ENCODE peak calls at places on chromosomes 6 and 20, in ten cellular contexts. U, L, R, B, E, X, G, P, T and J are unnamed samples.

GRCh38 chr6:142027074-142027473 is 105.7 kb upstream of the GJE1 start:
- DNase-seq in U (no peak), L (no peak), R (no peak), B (no peak), E (no peak), X (no peak), G (no peak), P (no peak), T (no peak), J (no peak)

GRCh38 chr20:19709635-19710335 is 48.3 kb upstream of the RIN2 start:
- DNase-seq in U (no peak), L (no peak), R (no peak), B (no peak), E (no peak), X (no peak), G (peak; percentile 71), P (no peak), T (no peak), J (no peak)

GRCh38 chr6:34901930-34902329 is 12.9 kb downstream of the ANKS1A start:
- DNase-seq in U (no peak), L (no peak), R (no peak), B (peak; percentile 59), E (no peak), X (peak; percentile 72), G (peak; percentile 40), P (no peak), T (no peak), J (no peak)

GRCh38 chr6:5671604-5672559 is 334.8 kb downstream of the NRN1 start:
- DNase-seq in U (no peak), L (no peak), R (peak; percentile 22), B (peak; percentile 16), E (no peak), X (peak; percentile 52), G (no peak), P (no peak), T (no peak), J (no peak)

GRCh38 chr20:58568441-58568931 is 53.3 kb upstream of the APCDD1L start:
- DNase-seq in U (peak; percentile 15), L (no peak), R (no peak), B (no peak), E (no peak), X (no peak), G (no peak), P (no peak), T (no peak), J (no peak)

GRCh38 chr20:57317316-57317788 is 12.3 kb upstream of the SPO11 start:
- DNase-seq in U (no peak), L (no peak), R (no peak), B (no peak), E (no peak), X (no peak), G (no peak), P (no peak), T (no peak), J (no peak)

GRCh38 chr20:62921119-62921687 is 5.1 kb downstream of the DIDO1 start:
- DNase-seq in U (no peak), L (peak; percentile 60), R (no peak), B (peak; percentile 61), E (no peak), X (peak; percentile 63), G (peak; percentile 74), P (peak; percentile 58), T (no peak), J (no peak)

GRCh38 chr20:36362978-36363713 is 57.0 kb downstream of the DLGAP4 start:
- DNase-seq in U (no peak), L (no peak), R (no peak), B (no peak), E (no peak), X (no peak), G (no peak), P (no peak), T (no peak), J (no peak)

GRCh38 chr20:64225166-64225595 is 30.4 kb upstream of the PCMTD2 start:
- DNase-seq in U (no peak), L (no peak), R (no peak), B (no peak), E (no peak), X (no peak), G (no peak), P (no peak), T (no peak), J (no peak)

GRCh38 chr20:36098364-36098763 is 56.2 kb upstream of the EPB41L1 start:
- DNase-seq in U (no peak), L (no peak), R (no peak), B (peak; percentile 76), E (peak; percentile 31), X (peak; percentile 73), G (peak; percentile 56), P (no peak), T (no peak), J (peak; percentile 73)

GRCh38 chr20:19114410-19114809 is 98.0 kb upstream of the SLC24A3 start:
- DNase-seq in U (no peak), L (no peak), R (no peak), B (no peak), E (no peak), X (no peak), G (no peak), P (no peak), T (no peak), J (no peak)

GRCh38 chr6:30882764-30883475 is 1.4 kb upstream of the DDR1 start:
- DNase-seq in U (peak; percentile 62), L (no peak), R (no peak), B (no peak), E (no peak), X (no peak), G (peak; percentile 17), P (no peak), T (no peak), J (no peak)

GRCh38 chr20:51249215-51249614 is 226.3 kb upstream of the KCNG1 start:
- DNase-seq in U (no peak), L (no peak), R (no peak), B (peak; percentile 5), E (no peak), X (no peak), G (no peak), P (no peak), T (no peak), J (no peak)

GRCh38 chr6:5201271-5201670 is 59.5 kb downstream of the LYRM4 start:
- DNase-seq in U (no peak), L (no peak), R (no peak), B (peak; percentile 72), E (no peak), X (no peak), G (no peak), P (no peak), T (no peak), J (no peak)

GRCh38 chr6:166341464-166341863 is 881 bp downstream of the SFT2D1 start:
- DNase-seq in U (no peak), L (no peak), R (no peak), B (no peak), E (peak; percentile 46), X (no peak), G (no peak), P (no peak), T (no peak), J (peak; percentile 4)

GRCh38 chr20:40778894-40779496 is 90.0 kb upstream of the MAFB start:
- DNase-seq in U (no peak), L (no peak), R (no peak), B (no peak), E (no peak), X (no peak), G (no peak), P (no peak), T (no peak), J (peak; percentile 24)

GRCh38 chr6:91704531-91704930 is 1117.7 kb upstream of the MAP3K7 start:
- DNase-seq in U (no peak), L (no peak), R (no peak), B (no peak), E (no peak), X (peak; percentile 68), G (peak; percentile 37), P (no peak), T (no peak), J (no peak)

GRCh38 chr6:136921936-136922679 is at the start of gene SLC35D3:
- DNase-seq in U (no peak), L (no peak), R (no peak), B (peak; percentile 20), E (no peak), X (peak; percentile 2), G (peak; percentile 39), P (no peak), T (no peak), J (no peak)

GRCh38 chr6:43621836-43622180 is 7.3 kb downstream of the GTPBP2 start:
- DNase-seq in U (no peak), L (no peak), R (no peak), B (no peak), E (no peak), X (no peak), G (no peak), P (no peak), T (no peak), J (no peak)

GRCh38 chr20:32316667-32317066 is 39.2 kb downstream of the KIF3B start:
- DNase-seq in U (no peak), L (no peak), R (no peak), B (peak; percentile 41), E (no peak), X (no peak), G (no peak), P (no peak), T (no peak), J (no peak)

GRCh38 chr6:83461438-83461837 is 30.6 kb upstream of the ME1 start:
- DNase-seq in U (no peak), L (no peak), R (no peak), B (peak; percentile 7), E (no peak), X (no peak), G (peak; percentile 19), P (no peak), T (no peak), J (no peak)

GRCh38 chr6:166627875-166628849 is 1.1 kb upstream of the RPS6KA2 start:
- DNase-seq in U (peak; percentile 65), L (peak; percentile 62), R (peak; percentile 74), B (peak; percentile 62), E (no peak), X (peak; percentile 51), G (peak; percentile 80), P (peak; percentile 44), T (peak; percentile 39), J (no peak)

GRCh38 chr6:2224847-2225382 is 20.5 kb downstream of the GMDS start:
- DNase-seq in U (no peak), L (no peak), R (no peak), B (no peak), E (no peak), X (no peak), G (no peak), P (no peak), T (no peak), J (no peak)

GRCh38 chr6:87722831-87723726 is 21.0 kb upstream of the AKIRIN2 start:
- DNase-seq in U (no peak), L (no peak), R (peak; percentile 67), B (peak; percentile 96), E (peak; percentile 49), X (peak; percentile 87), G (peak; percentile 92), P (no peak), T (no peak), J (no peak)

GRCh38 chr20:47956261-47956995 is 171.1 kb upstream of the SULF2 start:
- DNase-seq in U (no peak), L (no peak), R (no peak), B (no peak), E (no peak), X (no peak), G (no peak), P (no peak), T (no peak), J (no peak)

GRCh38 chr20:63441777-63442493 is 30.5 kb downstream of the KCNQ2 start:
- DNase-seq in U (no peak), L (peak; percentile 23), R (peak; percentile 61), B (peak; percentile 43), E (no peak), X (peak; percentile 4), G (peak; percentile 52), P (peak; percentile 64), T (peak; percentile 41), J (no peak)

GRCh38 chr6:87590989-87591388 is 1.1 kb downstream of the ORC3 start:
- DNase-seq in U (no peak), L (no peak), R (no peak), B (no peak), E (no peak), X (no peak), G (no peak), P (no peak), T (no peak), J (no peak)

GRCh38 chr6:114432380-114432779 is 89.6 kb upstream of the HS3ST5 start:
- DNase-seq in U (no peak), L (no peak), R (no peak), B (no peak), E (no peak), X (no peak), G (peak; percentile 3), P (no peak), T (no peak), J (no peak)